ENCODE peak calls at places on chromosome 11, in six cellular contexts. A, N, H, D, K and S are unnamed samples.

GRCh38 chr11:46890665-46891064 is 27.7 kb downstream of the LRP4 start:
- DNase-seq in A (no peak), N (no peak), K (no peak), H (peak), D (no peak), S (no peak)

GRCh38 chr11:128361451-128362020 is 225.8 kb downstream of the ETS1 start:
- DNase-seq in N (no peak), A (no peak), K (peak), H (peak), D (peak), S (peak)

GRCh38 chr11:32891657-32892354 is 805 bp upstream of the QSER1 start:
- DNase-seq in D (peak), K (peak), N (peak), H (peak), A (no peak), S (no peak)

GRCh38 chr11:65776196-65776595 is 4.6 kb downstream of the AP5B1 start:
- DNase-seq in K (no peak), N (no peak), H (no peak), D (peak), A (no peak), S (no peak)

GRCh38 chr11:115423728-115424459 is 80.3 kb downstream of the CADM1 start:
- DNase-seq in D (no peak), N (no peak), H (no peak), K (no peak), A (no peak), S (no peak)

GRCh38 chr11:39817248-39817647 is 1642.2 kb downstream of the LRRC4C start:
- DNase-seq in K (no peak), H (no peak), A (no peak), D (no peak), N (no peak), S (no peak)

GRCh38 chr11:5291207-5291838 is 10.4 kb downstream of the OR51B4 start:
- DNase-seq in H (peak), D (no peak), A (no peak), N (peak), K (no peak), S (no peak)

GRCh38 chr11:115996125-115996807 is 492.1 kb upstream of the CADM1 start:
- DNase-seq in H (no peak), N (no peak), A (no peak), D (no peak), K (no peak), S (no peak)

GRCh38 chr11:70547821-70548670 is 149.7 kb downstream of the CTTN start:
- DNase-seq in H (no peak), N (no peak), A (no peak), D (no peak), K (no peak), S (no peak)

GRCh38 chr11:46210133-46210636 is 67.3 kb upstream of the CREB3L1 start:
- DNase-seq in H (peak), D (no peak), A (no peak), K (no peak), N (peak), S (peak)

GRCh38 chr11:129195682-129196081 is 3.6 kb upstream of the ARHGAP32 start:
- DNase-seq in N (no peak), H (no peak), D (no peak), K (no peak), A (no peak), S (no peak)

GRCh38 chr11:130246719-130247118 is 68.0 kb downstream of the ZBTB44 start:
- DNase-seq in N (no peak), H (peak), A (no peak), D (no peak), K (no peak), S (peak)

GRCh38 chr11:85755285-85755684 is 55.7 kb downstream of the SYTL2 start:
- DNase-seq in A (no peak), H (no peak), D (no peak), K (no peak), N (no peak), S (no peak)

GRCh38 chr11:63505857-63506528 is at the start of gene LGALS12:
- DNase-seq in H (no peak), A (no peak), N (no peak), D (peak), K (no peak), S (peak)

GRCh38 chr11:65892661-65893317 is 2.3 kb downstream of the CCDC85B start:
- DNase-seq in A (no peak), N (no peak), D (no peak), K (no peak), H (peak), S (no peak)

GRCh38 chr11:9143726-9144125 is 52.3 kb upstream of the SCUBE2 start:
- DNase-seq in K (no peak), N (no peak), H (no peak), D (no peak), A (no peak), S (peak)

GRCh38 chr11:12449961-12450715 is 72.8 kb downstream of the PARVA start:
- DNase-seq in H (peak), A (no peak), N (no peak), K (peak), D (no peak), S (peak)

GRCh38 chr11:119078675-119079420 is 5.8 kb upstream of the HMBS start:
- DNase-seq in A (no peak), K (no peak), H (no peak), D (no peak), N (no peak), S (no peak)

GRCh38 chr11:114348200-114349191 is 51.8 kb downstream of the C11orf71 start:
- DNase-seq in N (peak), A (peak), H (peak), D (peak), K (peak), S (peak)

GRCh38 chr11:112658521-112658920 is 302.7 kb upstream of the NCAM1 start:
- DNase-seq in A (no peak), H (no peak), K (no peak), N (no peak), D (no peak), S (no peak)

GRCh38 chr11:93000511-93001476 is 31.3 kb downstream of the MTNR1B start:
- DNase-seq in K (peak), N (peak), A (no peak), H (peak), D (no peak), S (peak)

GRCh38 chr11:128551641-128552335 is 35.6 kb downstream of the ETS1 start:
- DNase-seq in A (no peak), D (no peak), K (no peak), H (no peak), N (no peak), S (no peak)

GRCh38 chr11:119148855-119149370 is at the start of gene ABCG4:
- DNase-seq in H (peak), N (no peak), A (no peak), D (peak), K (no peak), S (no peak)

GRCh38 chr11:13826505-13827278 is 135.8 kb upstream of the SPON1 start:
- DNase-seq in H (peak), D (no peak), A (no peak), K (no peak), N (peak), S (peak)

GRCh38 chr11:116255234-116255953 is 517.4 kb downstream of the BUD13 start:
- DNase-seq in A (no peak), H (no peak), D (no peak), N (no peak), K (no peak), S (no peak)

GRCh38 chr11:108405706-108406105 is 61.6 kb downstream of the C11orf65 start:
- DNase-seq in H (peak), A (no peak), K (peak), N (no peak), D (no peak), S (no peak)